ENCODE peak calls at places on chromosomes 11 and 22, in eight cellular contexts. P, D, A, H, T, E, F and K are unnamed samples. For H3K27me3, the result is how much of the 10 kb centered on the place peaks cover.

GRCh38 chr22:44359496-44360110 is 46.9 kb upstream of the SHISAL1 start:
- DNase-seq in A (no peak), E (no peak), P (no peak), H (no peak), T (no peak), F (no peak), D (no peak), K (no peak)

GRCh38 chr11:74532496-74533246 is 39.1 kb upstream of the LIPT2 start:
- DNase-seq in T (peak), D (peak), H (peak), A (no peak), F (no peak), P (peak), E (no peak), K (peak)

GRCh38 chr11:117381481-117381880 is 53.8 kb downstream of the CEP164 start:
- DNase-seq in T (no peak), E (no peak), F (no peak), A (no peak), P (no peak), D (no peak), H (no peak), K (no peak)

GRCh38 chr11:2747236-2748015 is 47.6 kb upstream of the KCNQ1OT1 start:
- DNase-seq in P (no peak), A (no peak), T (no peak), H (no peak), F (no peak), E (peak), D (no peak), K (no peak)

GRCh38 chr11:29783506-29783905 is 233.3 kb downstream of the KCNA4 start:
- DNase-seq in D (no peak), E (no peak), T (no peak), F (no peak), A (no peak), P (no peak), H (no peak), K (no peak)

GRCh38 chr11:67410369-67410831 is 5.1 kb upstream of the CARNS1 start:
- DNase-seq in T (no peak), E (no peak), F (no peak), D (no peak), H (no peak), P (no peak), A (no peak), K (no peak)

GRCh38 chr22:38957046-38957770 is at the start of gene APOBEC3A:
- DNase-seq in D (no peak), H (no peak), P (no peak), A (no peak), F (no peak), T (no peak), E (no peak), K (no peak)

GRCh38 chr22:45317551-45318167 is 7.9 kb downstream of the FAM118A start:
- DNase-seq in A (peak), T (peak), E (peak), D (peak), P (no peak), H (peak), F (no peak), K (peak)

GRCh38 chr22:48145738-48146137 is 1383.3 kb downstream of the TBC1D22A start:
- DNase-seq in F (no peak), H (no peak), E (no peak), A (no peak), T (no peak), P (no peak), D (no peak), K (no peak)

GRCh38 chr22:20741634-20742581 is 32.0 kb upstream of the SERPIND1 start:
- DNase-seq in A (peak), H (peak), D (peak), E (peak), T (peak), F (peak), P (peak), K (peak)

GRCh38 chr11:62025429-62026105 is 58.1 kb upstream of the FTH1 start:
- DNase-seq in E (no peak), A (no peak), P (peak), T (peak), D (no peak), H (peak), F (peak), K (peak)

GRCh38 chr22:47158457-47158856 is 396.0 kb downstream of the TBC1D22A start:
- DNase-seq in E (no peak), A (no peak), F (no peak), T (no peak), P (no peak), H (no peak), D (no peak), K (no peak)

GRCh38 chr11:33324211-33324985 is 67.2 kb downstream of the HIPK3 start:
- DNase-seq in P (no peak), A (no peak), F (no peak), E (no peak), H (no peak), D (no peak), T (no peak), K (no peak)

GRCh38 chr11:66126064-66126463 is 56.0 kb downstream of the PACS1 start:
- DNase-seq in D (no peak), T (no peak), A (no peak), H (no peak), F (no peak), P (no peak), E (no peak), K (no peak)

GRCh38 chr11:71178076-71178475 is 74.3 kb downstream of the SHANK2 start:
- DNase-seq in P (no peak), F (no peak), D (no peak), E (no peak), T (peak), H (no peak), A (no peak), K (no peak)

GRCh38 chr11:93209476-93209875 is 11.7 kb upstream of the SLC36A4 start:
- DNase-seq in E (no peak), T (no peak), H (no peak), P (no peak), F (no peak), A (no peak), D (no peak), K (no peak)
- H3K27me3 ChIP-seq in E (under half), T (under half), H (under half), P (under half), F (under half), A (under half), D (under half), K (under half)

GRCh38 chr22:36302439-36303114 is 49.6 kb downstream of the APOL1 start:
- DNase-seq in E (no peak), A (no peak), F (no peak), H (no peak), D (no peak), T (no peak), P (no peak), K (no peak)
- H3K4me2 ChIP-seq in E (no peak), A (no peak), F (no peak), H (no peak), D (no peak), T (no peak), P (no peak), K (no peak)

DNA sequence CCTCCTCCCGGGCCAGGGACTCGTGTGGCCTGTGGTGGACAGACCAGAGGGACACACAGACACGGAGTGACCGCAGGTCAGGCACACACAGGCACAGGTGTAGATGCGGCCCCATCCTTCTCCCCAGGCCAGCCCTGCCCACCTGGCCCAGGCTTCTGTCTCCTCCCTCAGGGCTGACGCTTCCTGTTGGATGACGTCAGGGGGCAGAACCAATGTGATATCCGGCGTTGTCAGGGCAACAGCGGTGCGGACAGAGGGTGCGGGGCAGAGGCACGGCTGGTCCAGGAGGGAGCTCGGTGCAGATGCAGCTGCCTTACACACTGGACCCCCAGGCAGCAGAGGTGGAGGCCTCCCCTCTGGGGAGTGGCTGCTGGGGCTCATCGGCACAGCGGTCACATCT is 2.9 kb upstream of the TUBGCP6 start:
- DNase-seq in H (peak), P (peak), A (peak), T (peak), F (peak), D (peak), E (peak), K (no peak)
- TF ChIP-seq EZH2phosphoT487 in H (no peak), P (no peak), A (no peak), T (no peak), F (no peak), D (no peak), E (no peak), K (no peak)

GRCh38 chr22:27867958-27868737 is 50.9 kb downstream of the PITPNB start:
- DNase-seq in D (no peak), H (peak), E (no peak), A (no peak), T (no peak), F (no peak), P (no peak), K (no peak)

GRCh38 chr22:27871306-27872014 is 47.6 kb downstream of the PITPNB start:
- DNase-seq in P (no peak), E (no peak), A (no peak), H (no peak), D (no peak), T (no peak), F (no peak), K (no peak)

GRCh38 chr22:27872488-27872887 is 46.6 kb downstream of the PITPNB start:
- DNase-seq in T (no peak), D (no peak), P (no peak), H (no peak), E (no peak), F (no peak), A (no peak), K (no peak)

GRCh38 chr22:27868738-27869282 is 50.2 kb downstream of the PITPNB start:
- DNase-seq in H (no peak), F (no peak), D (no peak), P (no peak), E (no peak), A (no peak), T (no peak), K (peak)

GRCh38 chr22:27870234-27871191 is 48.5 kb downstream of the PITPNB start:
- DNase-seq in F (no peak), E (no peak), H (no peak), D (no peak), T (no peak), P (no peak), A (no peak), K (peak)
- H3K27me3 ChIP-seq in F (under half), E (under half), H (under half), D (under half), T (under half), P (under half), A (under half), K (under half)

DNA sequence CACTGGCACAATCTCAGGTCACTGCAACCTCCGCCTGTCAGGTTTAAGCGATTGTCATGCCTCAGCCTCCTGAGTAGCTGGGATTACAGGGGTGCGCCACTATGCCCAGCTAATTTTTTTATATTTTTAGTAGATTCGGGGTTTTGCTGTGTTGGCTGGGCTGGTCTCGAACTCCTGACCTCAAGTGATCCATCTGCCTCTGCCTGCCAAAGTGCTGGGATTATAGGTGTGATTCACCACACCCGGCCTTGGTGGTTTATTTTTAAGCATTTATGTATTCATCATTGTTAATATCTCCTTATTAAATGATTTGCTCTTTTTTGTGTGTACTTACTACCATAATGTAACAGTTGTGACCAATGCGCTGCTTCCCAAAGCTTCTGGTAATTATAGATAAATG is 171.7 kb downstream of the DDX10 start:
- DNase-seq in A (no peak), D (no peak), F (no peak), T (no peak), P (no peak), H (no peak), E (no peak), K (no peak)
- H3K4me2 ChIP-seq in A (no peak), D (no peak), F (no peak), T (no peak), P (no peak), H (no peak), E (no peak), K (no peak)

GRCh38 chr22:29717789-29718188 is 2.0 kb upstream of the CABP7 start:
- DNase-seq in P (no peak), A (no peak), T (no peak), F (no peak), E (no peak), D (no peak), H (no peak), K (no peak)

GRCh38 chr22:29713156-29713715 is 6.6 kb upstream of the CABP7 start:
- DNase-seq in D (no peak), F (no peak), A (no peak), P (no peak), H (no peak), E (no peak), T (no peak), K (no peak)

GRCh38 chr22:29715240-29715639 is 4.6 kb upstream of the CABP7 start:
- DNase-seq in D (no peak), A (peak), E (no peak), F (no peak), T (no peak), P (no peak), H (no peak), K (no peak)

GRCh38 chr22:29716814-29717213 is 3.0 kb upstream of the CABP7 start:
- DNase-seq in T (peak), F (peak), A (no peak), D (peak), P (peak), H (peak), E (peak), K (peak)

DNA sequence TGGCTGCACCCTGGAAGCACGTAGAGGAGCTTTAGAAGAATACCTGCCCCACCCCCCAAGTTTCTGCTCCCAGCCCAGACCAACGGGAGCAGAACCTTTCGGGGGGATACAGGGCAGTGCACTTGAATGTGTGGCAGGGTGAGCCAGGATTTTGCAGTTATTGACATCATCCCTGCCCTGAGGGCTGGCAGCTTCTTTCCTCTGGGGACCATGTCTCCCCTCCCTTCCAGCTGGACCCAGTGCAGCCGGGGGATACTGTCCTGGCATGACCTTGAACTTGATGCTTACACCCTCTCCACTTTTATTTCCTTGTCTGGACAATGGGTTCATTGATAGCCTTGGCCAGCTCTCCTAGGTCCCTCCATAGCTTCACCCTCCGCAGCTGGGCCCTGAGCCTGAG is 4.1 kb upstream of the CABP7 start:
- DNase-seq in P (no peak), D (no peak), H (no peak), T (no peak), F (no peak), E (no peak), A (no peak), K (no peak)
- TF ChIP-seq EZH2phosphoT487 in P (no peak), D (no peak), H (no peak), T (no peak), F (no peak), E (no peak), A (no peak), K (no peak)

GRCh38 chr11:69813839-69814238 is 5.4 kb downstream of the FGF3 start:
- DNase-seq in H (no peak), A (no peak), T (no peak), D (no peak), P (no peak), F (no peak), E (no peak), K (no peak)
- H3K27me3 ChIP-seq in H (under half), A (under half), T (under half), D (under half), P (under half), F (half or more), E (half or more), K (under half)

DNA sequence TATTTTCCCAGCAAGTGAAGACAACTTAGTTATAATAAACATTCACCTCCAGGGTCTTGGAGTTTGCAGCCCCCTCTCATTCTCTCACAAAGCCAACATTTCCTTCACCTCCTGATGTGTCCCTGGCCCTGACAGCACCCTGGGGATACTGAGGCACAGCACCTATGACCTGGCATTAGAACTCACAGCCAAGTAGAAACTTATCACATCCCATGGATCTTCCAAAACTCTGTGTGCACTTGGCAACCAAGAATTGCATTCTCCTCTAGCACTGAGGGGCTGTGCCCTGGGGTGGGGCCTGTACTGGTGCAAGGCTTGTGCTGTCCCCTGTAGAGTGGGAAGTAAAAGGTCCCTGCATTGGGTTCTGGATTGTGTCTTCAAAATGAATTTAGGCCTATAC is 116.7 kb upstream of the IGLL5 start:
- DNase-seq in F (no peak), A (no peak), P (no peak), H (no peak), T (no peak), E (no peak), D (no peak), K (no peak)
- H3K4me2 ChIP-seq in F (no peak), A (no peak), P (no peak), H (no peak), T (no peak), E (no peak), D (no peak), K (no peak)

DNA sequence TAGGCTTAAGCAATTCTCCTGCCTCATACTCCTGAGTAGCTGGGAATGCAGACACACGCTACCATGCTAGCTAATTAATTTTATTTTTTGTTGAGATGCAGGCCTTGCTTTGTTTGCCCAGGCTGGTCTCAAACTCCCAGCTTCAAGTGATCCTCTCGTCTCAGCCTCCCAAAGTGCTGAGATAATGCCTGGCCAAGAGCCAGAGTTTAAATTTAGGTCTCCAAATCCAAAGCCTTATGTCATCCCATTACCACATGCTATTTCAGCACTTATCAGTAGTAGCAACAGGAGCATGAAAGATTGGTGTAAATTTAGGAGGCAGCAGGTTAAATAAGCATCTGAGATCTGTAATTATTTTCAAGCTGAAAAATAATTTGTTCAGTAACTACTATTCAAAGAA is 326.1 kb upstream of the ANO5 start:
- DNase-seq in H (no peak), F (no peak), T (no peak), D (no peak), A (no peak), E (no peak), P (no peak), K (no peak)
- TF ChIP-seq EZH2phosphoT487 in H (no peak), F (no peak), T (no peak), D (no peak), A (no peak), E (no peak), P (no peak), K (no peak)

GRCh38 chr11:18986744-18987143 is 47.5 kb upstream of the MRGPRX1 start:
- DNase-seq in A (no peak), T (peak), E (no peak), P (no peak), F (no peak), D (no peak), H (peak), K (no peak)
- H3K27me3 ChIP-seq in A (under half), T (under half), E (under half), P (under half), F (under half), D (under half), H (under half), K (under half)